ENCODE peak calls at places on chromosomes 5 and 9, in five cellular contexts. Z is stomach, T is adrenal gland, H is A549, K is right lobe of liver. E is an unnamed sample. For H3K4me1, the result is how much of the 10 kb centered on the place peaks cover.

GRCh38 chr5:10607666-10608442 is 44.0 kb downstream of the ANKRD33B start:
- DNase-seq in Z (no peak), T (peak), H (peak), K (no peak), E (no peak)

GRCh38 chr5:15377573-15378340 is 122.2 kb upstream of the FBXL7 start:
- DNase-seq in Z (no peak), T (no peak), H (no peak), K (no peak), E (no peak)

GRCh38 chr9:97740848-97741821 is 44.0 kb upstream of the XPA start:
- DNase-seq in Z (peak), T (peak), H (no peak), K (peak), E (no peak)

GRCh38 chr9:20477940-20478620 is 144.2 kb downstream of the MLLT3 start:
- DNase-seq in Z (no peak), T (no peak), H (no peak), K (no peak), E (no peak)

GRCh38 chr9:78674874-78675273 is 377.9 kb downstream of the PSAT1 start:
- DNase-seq in Z (no peak), T (no peak), H (no peak), K (no peak), E (no peak)

GRCh38 chr5:181170996-181171395 is 23.6 kb downstream of the OR2V2 start:
- DNase-seq in Z (no peak), T (no peak), H (no peak), K (no peak), E (no peak)

GRCh38 chr9:4293293-4293931 is 6.5 kb downstream of the GLIS3 start:
- DNase-seq in Z (no peak), T (no peak), H (peak), K (no peak), E (no peak)

GRCh38 chr5:132839426-132840301 is 9.2 kb upstream of the SHROOM1 start:
- DNase-seq in Z (no peak), T (no peak), H (no peak), K (no peak), E (no peak)

GRCh38 chr5:39309534-39309933 is 54.8 kb downstream of the C9 start:
- DNase-seq in Z (no peak), T (no peak), H (no peak), K (no peak), E (no peak)

GRCh38 chr5:89090021-89090420 is 207.0 kb upstream of the MEF2C start:
- DNase-seq in Z (no peak), T (no peak), H (no peak), K (no peak), E (no peak)

GRCh38 chr5:91180506-91180905 is 202.6 kb downstream of the ARRDC3 start:
- DNase-seq in Z (no peak), T (no peak), H (no peak), K (no peak), E (no peak)

GRCh38 chr5:169280286-169280685 is 20.7 kb downstream of the SLIT3 start:
- DNase-seq in Z (no peak), T (peak), H (no peak), K (no peak), E (no peak)

GRCh38 chr9:20015427-20015931 is 226.6 kb upstream of the SLC24A2 start:
- DNase-seq in Z (no peak), T (no peak), H (no peak), K (no peak), E (no peak)

GRCh38 chr5:9927106-9927505 is 297.0 kb upstream of the TAS2R1 start:
- DNase-seq in Z (no peak), T (no peak), H (no peak), K (no peak), E (no peak)

GRCh38 chr5:78377056-78377717 is 16.8 kb downstream of the SCAMP1 start:
- DNase-seq in Z (no peak), T (peak), H (no peak), K (no peak), E (no peak)

GRCh38 chr9:14353222-14354056 is 39.5 kb upstream of the NFIB start:
- DNase-seq in Z (peak), T (peak), H (peak), K (peak), E (peak)

GRCh38 chr9:109319631-109320233 is 1.1 kb downstream of the EPB41L4B start:
- DNase-seq in Z (peak), T (peak), H (no peak), K (peak), E (no peak)

GRCh38 chr9:133901184-133901835 is 90.8 kb downstream of the VAV2 start:
- DNase-seq in Z (no peak), T (no peak), H (no peak), K (no peak), E (no peak)

GRCh38 chr9:133470427-133470924 is 8.4 kb downstream of the SLC2A6 start:
- DNase-seq in Z (no peak), T (no peak), H (no peak), K (no peak), E (no peak)

GRCh38 chr5:62825623-62826220 is 247.1 kb downstream of the LRRC70 start:
- DNase-seq in Z (no peak), T (no peak), H (no peak), K (no peak), E (no peak)

GRCh38 chr5:135833521-135833920 is 942 bp upstream of the SLC25A48 start:
- DNase-seq in Z (no peak), T (no peak), H (no peak), K (no peak), E (peak)

GRCh38 chr5:102858808-102859207 is 103.7 kb downstream of the PAM start:
- DNase-seq in Z (no peak), T (no peak), H (no peak), K (no peak), E (no peak)

GRCh38 chr9:109453210-109453842 is 44.8 kb downstream of the PTPN3 start:
- DNase-seq in Z (peak), T (peak), H (peak), K (no peak), E (no peak)

GRCh38 chr5:868599-869135 is 17.9 kb upstream of the ZDHHC11 start:
- DNase-seq in Z (no peak), T (no peak), H (no peak), K (no peak), E (no peak)

GRCh38 chr5:38029431-38030065 is 189.7 kb upstream of the GDNF start:
- DNase-seq in Z (no peak), T (no peak), H (no peak), K (no peak), E (no peak)

GRCh38 chr9:70805953-70806352 is 315.5 kb downstream of the TRPM3 start:
- DNase-seq in Z (no peak), T (no peak), H (no peak), K (no peak), E (no peak)

GRCh38 chr9:114938687-114939575 is 8.5 kb upstream of the TNFSF8 start:
- DNase-seq in Z (no peak), T (no peak), H (no peak), K (no peak), E (no peak)

GRCh38 chr9:129208191-129209091 is 30.4 kb upstream of the IER5L start:
- DNase-seq in Z (no peak), T (no peak), H (no peak), K (no peak), E (no peak)

GRCh38 chr5:123422433-123423277 is 548 bp downstream of the CEP120 start:
- DNase-seq in Z (peak), T (peak), H (peak), K (no peak), E (no peak)

GRCh38 chr5:127243011-127243410 is 47.6 kb upstream of the MEGF10 start:
- DNase-seq in Z (no peak), T (no peak), H (no peak), K (no peak), E (no peak)

GRCh38 chr9:92974161-92974661 is 26.9 kb downstream of the FGD3 start:
- DNase-seq in Z (no peak), T (no peak), H (no peak), K (no peak), E (no peak)

GRCh38 chr9:93815677-93816076 is 139.5 kb downstream of the BARX1 start:
- DNase-seq in Z (no peak), T (no peak), H (no peak), K (no peak), E (no peak)

GRCh38 chr9:8074645-8075044 is 275.1 kb upstream of the DMAC1 start:
- DNase-seq in Z (no peak), T (no peak), H (no peak), K (no peak), E (no peak)

GRCh38 chr5:91418158-91418557 is 35.0 kb upstream of the ARRDC3 start:
- DNase-seq in Z (no peak), T (no peak), H (peak), K (no peak), E (no peak)

DNA sequence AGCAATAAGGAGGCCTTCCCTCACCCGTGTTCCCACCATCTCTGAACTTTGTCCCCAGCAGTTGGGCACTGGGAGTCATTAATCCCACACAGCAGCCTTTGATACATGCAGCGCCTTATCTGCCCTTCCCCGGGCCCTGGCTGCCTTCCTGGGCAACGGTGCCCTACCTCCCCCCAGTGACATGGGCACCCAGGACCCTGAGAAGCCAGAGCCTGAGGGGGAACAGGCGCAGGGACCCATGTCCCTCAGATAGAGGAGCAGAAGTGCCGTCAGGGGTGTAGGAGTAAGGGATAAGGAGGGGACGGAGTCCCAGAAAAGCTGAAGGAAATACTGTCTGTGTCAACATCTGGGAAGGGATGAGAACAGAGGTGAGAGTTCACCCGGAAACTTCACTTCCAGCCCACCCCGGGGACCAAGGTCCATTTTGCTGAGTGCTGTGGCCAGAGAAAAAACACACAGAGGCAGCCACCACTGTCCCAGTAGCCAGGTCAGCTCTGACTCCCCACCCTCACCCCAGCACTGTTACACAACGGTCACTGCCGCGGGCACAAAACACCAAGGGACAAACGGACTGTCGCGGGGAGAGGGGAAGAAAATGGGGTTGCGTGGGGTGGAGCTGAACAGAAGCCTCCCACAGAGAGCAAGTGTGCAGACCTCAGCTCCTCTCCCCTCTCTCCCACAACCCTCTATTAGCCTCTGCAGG is 3.8 kb downstream of the PCDH1 start:
- DNase-seq in Z (peak), T (peak), H (no peak), K (peak), E (peak)
- TF ChIP-seq POLR2A in Z (no peak), T (no peak), H (no peak), K (peak), E (no peak)

DNA sequence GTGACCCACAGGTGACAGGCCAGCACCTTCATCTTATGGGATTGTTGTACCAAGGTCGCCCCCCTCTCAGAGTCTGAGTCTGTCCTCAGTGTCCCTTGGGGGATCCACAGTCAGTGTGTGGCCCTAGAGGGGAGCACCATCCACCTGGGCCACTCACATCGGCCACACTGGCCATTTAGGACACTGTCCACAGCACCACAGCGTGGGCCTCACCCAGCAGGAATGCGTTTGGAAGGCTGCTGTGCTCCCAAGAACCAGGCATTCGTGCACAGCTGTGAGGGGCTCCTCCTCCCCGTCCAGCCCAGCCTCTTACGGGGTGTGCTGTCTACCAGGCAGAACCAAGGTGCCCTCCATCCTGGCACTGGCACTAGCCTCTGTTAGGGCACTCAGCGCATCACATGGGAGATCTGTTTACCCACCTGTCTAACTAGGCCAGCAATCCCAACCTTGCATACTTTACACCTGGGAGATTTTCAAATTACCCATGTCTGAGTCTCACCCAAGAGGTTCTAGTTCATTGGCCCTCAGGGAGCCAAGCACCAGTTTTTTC is 24.5 kb upstream of the UBE2QL1 start:
- DNase-seq in Z (no peak), T (no peak), H (no peak), K (no peak), E (no peak)
- H3K4me1 ChIP-seq in Z (under half), T (under half), H (under half), K (under half), E (under half)

GRCh38 chr5:179806250-179807045 is at the start of gene MGAT4B:
- DNase-seq in Z (peak), T (peak), H (peak), K (peak), E (peak)
- TF ChIP-seq POLR2A in Z (no peak), T (peak), H (peak), K (peak), E (no peak)

DNA sequence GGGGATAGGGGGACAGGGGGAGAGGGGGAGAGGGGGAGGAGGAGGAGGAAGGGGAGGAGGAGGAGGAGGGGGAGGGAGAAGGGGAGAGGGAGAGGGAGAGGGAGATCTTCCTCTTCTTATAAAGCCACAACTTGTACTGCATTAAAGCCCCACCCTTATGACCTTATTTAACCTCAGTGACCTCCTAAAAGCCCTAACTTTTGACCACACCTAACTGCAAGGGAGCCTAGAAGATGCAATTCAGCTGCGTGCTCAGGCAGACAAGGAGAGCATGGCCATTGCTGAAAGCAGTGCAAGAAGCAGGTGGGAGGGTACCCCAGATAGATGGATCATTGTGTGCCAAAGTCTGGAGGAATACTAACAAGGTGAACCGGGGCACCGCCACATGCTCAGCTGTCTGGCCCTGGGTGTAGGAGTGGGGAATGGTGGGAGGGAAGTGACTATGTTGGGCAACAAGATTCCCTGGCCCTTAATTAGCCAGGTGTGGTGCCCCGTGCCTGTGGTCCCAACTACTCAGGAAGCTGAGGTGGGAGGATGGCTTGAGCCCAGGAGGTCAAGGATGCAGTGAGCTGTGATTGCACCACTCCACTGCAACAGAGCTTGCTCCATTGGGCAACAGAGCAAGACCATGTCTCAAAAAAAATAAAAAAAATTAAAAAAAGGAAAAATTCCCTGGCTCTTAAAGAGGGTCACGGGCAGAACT is 125.4 kb upstream of the BOD1 start:
- DNase-seq in Z (no peak), T (peak), H (no peak), K (no peak), E (no peak)
- H3K4me1 ChIP-seq in Z (under half), T (under half), H (under half), K (under half), E (under half)

DNA sequence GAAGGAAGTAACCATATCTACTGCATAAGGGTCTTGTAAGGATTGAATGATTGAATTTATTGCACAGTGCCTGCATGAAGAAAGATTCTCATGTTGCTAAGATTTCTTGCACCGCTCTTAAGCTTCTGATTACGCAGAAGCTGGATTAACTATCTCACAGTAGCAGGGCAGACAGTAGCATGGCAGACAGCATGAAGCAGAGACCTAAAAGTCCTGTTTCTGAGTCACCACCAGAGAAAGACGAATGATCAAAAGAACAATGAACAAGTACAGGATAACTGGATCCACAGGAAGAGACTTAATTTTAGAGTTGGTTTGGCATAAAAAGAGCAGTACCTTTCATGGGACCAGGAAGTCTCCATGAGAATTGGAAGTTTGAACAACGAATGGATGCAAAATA is 142.4 kb downstream of the MAPKAP1 start:
- DNase-seq in Z (no peak), T (no peak), H (no peak), K (no peak), E (no peak)
- TF ChIP-seq POLR2A in Z (no peak), T (no peak), H (no peak), K (no peak), E (no peak)

GRCh38 chr5:66519626-66520025 is 76.6 kb upstream of the MAST4 start:
- DNase-seq in Z (no peak), T (no peak), H (no peak), K (no peak), E (no peak)
- H3K4me1 ChIP-seq in Z (under half), T (under half), H (under half), K (under half), E (under half)

GRCh38 chr9:137299938-137300337 is 2.1 kb downstream of the NRARP start:
- DNase-seq in Z (no peak), T (no peak), H (no peak), K (no peak), E (no peak)

GRCh38 chr9:137303031-137303892 is 1.2 kb upstream of the NRARP start:
- DNase-seq in Z (no peak), T (no peak), H (no peak), K (peak), E (no peak)

GRCh38 chr9:137302176-137303030 is at the start of gene NRARP:
- DNase-seq in Z (peak), T (peak), H (peak), K (peak), E (peak)

GRCh38 chr9:137300607-137301085 is 1.4 kb downstream of the NRARP start:
- DNase-seq in Z (no peak), T (no peak), H (peak), K (no peak), E (no peak)

DNA sequence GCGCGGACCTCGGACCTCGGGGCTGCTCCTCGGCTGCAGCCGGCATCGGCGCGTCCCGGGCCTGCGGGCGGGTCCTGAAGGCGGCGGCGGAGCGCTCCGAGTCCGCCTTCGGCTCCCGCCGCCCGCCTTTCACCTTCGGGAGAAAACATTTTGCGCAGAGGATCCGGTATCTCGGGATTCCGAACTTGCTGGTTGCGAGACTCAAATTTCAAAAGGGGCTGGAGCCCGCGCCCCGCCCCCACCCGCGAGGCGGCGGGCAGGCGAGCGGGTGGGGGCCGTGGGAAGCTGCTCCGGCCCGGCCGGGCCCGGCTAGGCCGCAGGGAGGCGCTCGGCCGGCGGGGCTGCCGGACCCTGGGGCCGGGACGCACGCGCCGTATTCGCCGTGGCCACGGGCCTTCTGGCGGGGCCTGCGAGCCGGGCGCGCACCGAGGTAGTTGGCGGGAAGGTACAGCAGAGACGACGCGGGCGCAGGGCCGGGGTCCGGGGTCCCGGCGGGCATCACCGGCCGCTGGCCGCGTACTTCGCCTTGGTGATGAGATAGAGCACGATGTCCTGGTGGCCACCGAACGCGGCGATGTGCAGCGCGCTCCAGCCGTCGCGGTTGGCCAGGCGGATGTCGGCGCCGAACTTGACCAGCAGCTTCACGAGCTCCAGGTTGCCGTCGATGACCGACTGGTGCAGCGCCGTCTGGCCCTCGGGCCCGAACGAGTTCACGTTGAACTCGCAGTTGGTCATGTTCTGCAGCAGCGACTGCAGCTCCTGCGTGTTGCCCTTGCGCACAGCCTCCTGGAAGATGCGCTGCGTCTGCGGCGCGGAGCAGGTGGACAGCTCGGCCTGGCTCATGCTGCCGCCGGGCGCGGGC is 754 bp downstream of the NRARP start:
- DNase-seq in Z (peak), T (no peak), H (peak), K (peak), E (no peak)
- TF ChIP-seq POLR2A in Z (no peak), T (no peak), H (peak), K (no peak), E (no peak)

GRCh38 chr9:120735009-120735408 is 20.7 kb upstream of the MEGF9 start:
- DNase-seq in Z (no peak), T (no peak), H (no peak), K (no peak), E (no peak)

GRCh38 chr9:120735415-120736126 is 21.3 kb upstream of the MEGF9 start:
- DNase-seq in Z (peak), T (no peak), H (peak), K (peak), E (peak)

GRCh38 chr9:120740135-120740534 is 25.9 kb upstream of the MEGF9 start:
- DNase-seq in Z (no peak), T (no peak), H (peak), K (no peak), E (no peak)

GRCh38 chr9:120734607-120735006 is 20.3 kb upstream of the MEGF9 start:
- DNase-seq in Z (no peak), T (no peak), H (no peak), K (no peak), E (no peak)

GRCh38 chr9:120737411-120737810 is 23.1 kb upstream of the MEGF9 start:
- DNase-seq in Z (no peak), T (no peak), H (no peak), K (no peak), E (no peak)
- H3K4me1 ChIP-seq in Z (under half), T (under half), H (under half), K (under half), E (under half)